ENCODE peak calls at places on chromosomes 13 and 19, in seven cellular contexts. F, K, Z, L, S, X and O are unnamed samples.

GRCh38 chr13:19181621-19182485 is at the start of gene TUBA3C:
- DNase-seq in Z (no peak), S (no peak), L (no peak), X (no peak), K (no peak), F (no peak), O (no peak)

GRCh38 chr13:30125422-30126073 is 181.8 kb downstream of the KATNAL1 start:
- DNase-seq in X (no peak), L (peak), K (no peak), S (no peak), Z (no peak), F (no peak), O (peak)

GRCh38 chr19:4023600-4024398 is 16.3 kb downstream of the PIAS4 start:
- DNase-seq in S (no peak), X (no peak), Z (no peak), L (no peak), F (no peak), K (no peak), O (no peak)

GRCh38 chr19:6458695-6459355 is 767 bp downstream of the SLC25A23 start:
- DNase-seq in K (no peak), Z (no peak), L (no peak), S (no peak), X (no peak), F (no peak), O (no peak)

GRCh38 chr13:60617863-60618733 is 221.1 kb downstream of the TDRD3 start:
- DNase-seq in F (no peak), Z (no peak), L (peak), K (no peak), S (no peak), X (no peak), O (peak)

GRCh38 chr19:27971071-27971470 is 1241.9 kb downstream of the UQCRFS1 start:
- DNase-seq in S (no peak), K (no peak), X (no peak), F (no peak), Z (peak), L (no peak), O (peak)

GRCh38 chr13:99386495-99386894 is 79.3 kb upstream of the GPR183 start:
- DNase-seq in K (no peak), F (no peak), S (no peak), X (no peak), Z (peak), L (no peak), O (no peak)

GRCh38 chr13:41075034-41075433 is 13.7 kb downstream of the WBP4 start:
- DNase-seq in X (no peak), K (no peak), S (no peak), F (no peak), L (no peak), Z (no peak), O (peak)

GRCh38 chr19:55158848-55159793 is 1.6 kb upstream of the TNNI3 start:
- DNase-seq in K (no peak), S (no peak), F (no peak), Z (no peak), L (no peak), X (no peak), O (peak)